ENCODE peak calls at places on chromosomes 11 and 22, in five cellular contexts. G, L, O, M and Q are unnamed samples.

GRCh38 chr11:121553806-121554205 is 101.0 kb upstream of the SORL1-AS1 start:
- DNase-seq in G (no peak), L (no peak), O (no peak), M (no peak), Q (no peak)

GRCh38 chr22:25852223-25852622 is 110.2 kb downstream of the MYO18B start:
- DNase-seq in G (no peak), L (no peak), O (no peak), M (no peak), Q (no peak)

GRCh38 chr11:104898685-104899013 is 389 bp upstream of the CASP12 start:
- DNase-seq in G (no peak), L (no peak), O (no peak), M (no peak), Q (no peak)

GRCh38 chr11:78460468-78460867 is 42.8 kb upstream of the GAB2 start:
- DNase-seq in G (no peak), L (no peak), O (no peak), M (peak; percentile 15), Q (peak; percentile 21)

GRCh38 chr11:112129656-112130055 is 34.2 kb downstream of the IL18 start:
- DNase-seq in G (no peak), L (no peak), O (no peak), M (no peak), Q (no peak)

GRCh38 chr22:19799322-19800190 is 39.0 kb downstream of the TBX1 start:
- DNase-seq in G (peak; percentile 90), L (no peak), O (no peak), M (peak; percentile 98), Q (no peak)

GRCh38 chr22:23696326-23696851 is 5.6 kb downstream of the RGL4 start:
- DNase-seq in G (no peak), L (peak; percentile 25), O (peak; percentile 67), M (peak; percentile 11), Q (peak; percentile 37)

GRCh38 chr11:114822038-114822437 is 143.7 kb downstream of the NXPE2 start:
- DNase-seq in G (no peak), L (no peak), O (no peak), M (no peak), Q (no peak)

GRCh38 chr11:299081-299891 is at the start of gene IFITM5:
- DNase-seq in G (no peak), L (no peak), O (no peak), M (no peak), Q (no peak)

GRCh38 chr11:58024601-58025091 is 965 bp downstream of the OR9Q1 start:
- DNase-seq in G (no peak), L (no peak), O (no peak), M (peak; percentile 72), Q (no peak)

GRCh38 chr11:8356731-8357504 is 93.2 kb upstream of the LMO1 start:
- DNase-seq in G (no peak), L (no peak), O (no peak), M (no peak), Q (no peak)

GRCh38 chr11:15497366-15497765 is 382.6 kb downstream of the INSC start:
- DNase-seq in G (no peak), L (no peak), O (no peak), M (no peak), Q (no peak)

GRCh38 chr11:10072841-10073240 is 221.2 kb downstream of the SBF2 start:
- DNase-seq in G (no peak), L (no peak), O (no peak), M (no peak), Q (no peak)

GRCh38 chr11:92314499-92314898 is 89.9 kb downstream of the FAT3 start:
- DNase-seq in G (no peak), L (no peak), O (no peak), M (peak; percentile 65), Q (no peak)

GRCh38 chr22:29871684-29872083 is 11.3 kb upstream of the MTMR3 start:
- DNase-seq in G (no peak), L (no peak), O (no peak), M (no peak), Q (no peak)

GRCh38 chr11:14642453-14642852 is 1.2 kb upstream of the PDE3B start:
- DNase-seq in G (no peak), L (no peak), O (no peak), M (no peak), Q (no peak)

GRCh38 chr22:25448435-25449051 is 115.9 kb upstream of the GRK3 start:
- DNase-seq in G (no peak), L (no peak), O (no peak), M (peak; percentile 13), Q (no peak)

GRCh38 chr11:31875861-31876625 is 64.9 kb upstream of the PAX6 start:
- DNase-seq in G (no peak), L (no peak), O (no peak), M (no peak), Q (no peak)

GRCh38 chr11:102346748-102347525 is at the start of gene BIRC2:
- DNase-seq in G (peak; percentile 96), L (peak; percentile 67), O (peak; percentile 93), M (peak; percentile 88), Q (peak; percentile 55)

GRCh38 chr11:72343159-72343756 is 91.1 kb downstream of the CLPB start:
- DNase-seq in G (no peak), L (no peak), O (no peak), M (no peak), Q (peak; percentile 8)

GRCh38 chr11:77035041-77035440 is 843 bp downstream of the B3GNT6 start:
- DNase-seq in G (no peak), L (no peak), O (no peak), M (no peak), Q (no peak)

GRCh38 chr11:69080361-69080973 is 31.7 kb downstream of the TPCN2 start:
- DNase-seq in G (no peak), L (no peak), O (peak; percentile 23), M (peak; percentile 51), Q (no peak)

GRCh38 chr11:125300791-125301218 is 136.3 kb downstream of the PKNOX2 start:
- DNase-seq in G (no peak), L (no peak), O (no peak), M (peak; percentile 77), Q (no peak)

GRCh38 chr11:62664405-62665074 is 470 bp downstream of the C11orf98 start:
- DNase-seq in G (no peak), L (no peak), O (peak; percentile 39), M (peak; percentile 30), Q (no peak)

GRCh38 chr11:1650034-1650917 is 20.7 kb downstream of the KRTAP5-5 start:
- DNase-seq in G (peak; percentile 66), L (no peak), O (no peak), M (no peak), Q (no peak)

GRCh38 chr11:15123849-15124248 is 9.1 kb downstream of the INSC start:
- DNase-seq in G (no peak), L (no peak), O (no peak), M (peak; percentile 91), Q (no peak)

GRCh38 chr11:11384829-11385228 is 31.8 kb upstream of the CSNK2A3 start:
- DNase-seq in G (no peak), L (no peak), O (no peak), M (no peak), Q (no peak)

GRCh38 chr11:15690326-15690725 is 575.6 kb downstream of the INSC start:
- DNase-seq in G (no peak), L (no peak), O (no peak), M (no peak), Q (no peak)

GRCh38 chr11:17649696-17650600 is 69.4 kb upstream of the MYOD1 start:
- DNase-seq in G (no peak), L (no peak), O (no peak), M (peak; percentile 13), Q (no peak)

GRCh38 chr22:25987948-25988347 is 181.3 kb upstream of the SEZ6L start:
- DNase-seq in G (no peak), L (no peak), O (no peak), M (no peak), Q (peak; percentile 24)

GRCh38 chr11:69862331-69862761 is 43.1 kb upstream of the FGF3 start:
- DNase-seq in G (peak; percentile 58), L (no peak), O (no peak), M (no peak), Q (no peak)

GRCh38 chr11:16744128-16744725 is 5.8 kb downstream of the C11orf58 start:
- DNase-seq in G (no peak), L (no peak), O (no peak), M (no peak), Q (no peak)

GRCh38 chr22:31269892-31270574 is 22.3 kb downstream of the PIK3IP1 start:
- DNase-seq in G (no peak), L (no peak), O (no peak), M (no peak), Q (no peak)
- TF ChIP-seq CTCF in G (no peak), L (no peak), O (no peak), M (no peak), Q (no peak)

GRCh38 chr11:75240381-75241035 is at the start of gene TPBGL:
- DNase-seq in G (peak; percentile 74), L (no peak), O (no peak), M (no peak), Q (no peak)

GRCh38 chr11:75241906-75242644 is 1.5 kb downstream of the TPBGL start:
- DNase-seq in G (peak; percentile 65), L (no peak), O (no peak), M (no peak), Q (no peak)

GRCh38 chr11:75242722-75243600 is 2.4 kb downstream of the TPBGL start:
- DNase-seq in G (peak; percentile 59), L (no peak), O (no peak), M (no peak), Q (no peak)

GRCh38 chr11:75239551-75240290 is 853 bp upstream of the TPBGL start:
- DNase-seq in G (peak; percentile 56), L (no peak), O (no peak), M (no peak), Q (no peak)

GRCh38 chr11:75241036-75241905 is 697 bp downstream of the TPBGL start:
- DNase-seq in G (peak; percentile 83), L (no peak), O (peak; percentile 81), M (peak; percentile 72), Q (no peak)
- H3K4me3 ChIP-seq in G (peak overlapping the region; percentile 56), L (peak overlapping the region; percentile 69), O (peak overlapping the region; percentile 61), M (peak overlapping the region; percentile 53), Q (no peak overlapping the region)

DNA sequence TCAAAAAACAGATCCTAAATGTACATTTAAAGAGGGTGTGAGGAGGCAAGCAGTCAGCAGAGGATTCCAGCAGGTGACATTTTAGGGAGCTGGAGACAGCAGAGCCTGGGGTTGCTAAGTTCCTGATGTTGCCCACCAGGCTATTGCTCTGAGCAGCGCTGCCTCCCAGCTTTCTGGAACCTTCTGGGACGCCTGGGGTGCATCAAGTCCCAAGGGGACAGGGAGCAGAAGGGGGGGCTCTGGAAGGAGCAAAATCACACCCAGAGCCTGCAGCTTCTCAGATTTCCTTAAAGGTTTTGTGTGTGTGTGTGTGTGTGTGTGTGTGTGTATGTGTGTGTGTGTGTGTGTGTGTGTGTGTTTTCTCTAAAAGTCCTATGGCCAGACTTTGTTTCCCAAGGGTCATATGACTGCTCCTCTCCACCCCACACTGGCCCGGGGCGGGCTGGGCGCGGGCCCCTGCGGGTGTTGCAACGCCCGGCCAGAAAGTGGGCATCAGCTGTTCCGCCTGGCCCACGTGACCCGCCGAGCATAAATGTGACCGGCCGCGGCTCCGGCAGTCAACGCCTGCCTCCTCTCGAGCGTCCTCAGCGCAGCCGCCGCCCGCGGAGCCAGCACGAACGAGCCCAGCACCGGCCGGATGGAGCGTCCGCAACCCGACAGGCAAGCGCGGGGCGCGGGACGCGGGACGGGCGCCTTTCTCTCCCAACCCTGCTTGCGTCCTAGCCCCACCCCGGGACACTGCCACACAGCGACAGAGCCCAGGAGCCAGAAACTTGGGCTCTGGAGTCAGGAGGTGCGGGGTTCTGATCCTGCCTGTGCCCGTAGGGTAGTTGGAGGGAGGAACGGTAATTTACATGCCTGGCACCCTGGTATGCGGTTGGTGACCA is at the start of gene HMOX1:
- DNase-seq in G (peak; percentile 97), L (peak; percentile 36), O (peak; percentile 39), M (peak; percentile 94), Q (peak; percentile 43)
- TF ChIP-seq CTCF in G (no peak), L (no peak), O (no peak), M (no peak), Q (no peak)

GRCh38 chr11:30560345-30561106 is 25.6 kb downstream of the MPPED2 start:
- DNase-seq in G (no peak), L (no peak), O (no peak), M (no peak), Q (no peak)
- H3K4me3 ChIP-seq in G (no peak overlapping the region), L (peak overlapping the region; percentile 20), O (no peak overlapping the region), M (no peak overlapping the region), Q (no peak overlapping the region)